ENCODE peak calls at places on chromosomes 1 and 21, in eight cellular contexts. One of them, this sample, is unnamed.

GRCh38 chr1:97632075-97632474 is 288.8 kb downstream of the DPYD start:
- DNase-seq in NCI-H345: peak; percentile 39
- DNase-seq in BE2C: peak; percentile 83
- DNase-seq in NCI-H510A: peak; percentile 63
- DNase-seq in anterior cingulate cortex: no peak
- DNase-seq in stimulated activated CD4-positive, alpha-beta T cell treated with anti-CD3 and anti-CD28 coated beads, Interleukin-2, amount 100 ng/mL, for 24 hours: no peak
- DNase-seq in substantia nigra: no peak
- DNase-seq in hippocampal formation: no peak
- DNase-seq in this sample: no peak

GRCh38 chr1:192463661-192464060 is 111.9 kb upstream of the RGS1 start:
- DNase-seq in NCI-H345: no peak
- DNase-seq in stimulated activated CD4-positive, alpha-beta T cell treated with anti-CD3 and anti-CD28 coated beads, Interleukin-2, amount 100 ng/mL, for 24 hours: no peak
- DNase-seq in anterior cingulate cortex: no peak
- DNase-seq in hippocampal formation: no peak
- DNase-seq in substantia nigra: no peak
- DNase-seq in NCI-H510A: no peak
- DNase-seq in BE2C: no peak
- DNase-seq in this sample: no peak

GRCh38 chr1:7954683-7955082 is 6.8 kb upstream of the PARK7 start:
- DNase-seq in NCI-H510A: no peak
- DNase-seq in NCI-H345: no peak
- DNase-seq in BE2C: no peak
- DNase-seq in substantia nigra: no peak
- DNase-seq in stimulated activated CD4-positive, alpha-beta T cell treated with anti-CD3 and anti-CD28 coated beads, Interleukin-2, amount 100 ng/mL, for 24 hours: no peak
- DNase-seq in hippocampal formation: no peak
- DNase-seq in anterior cingulate cortex: no peak
- DNase-seq in this sample: no peak

GRCh38 chr1:182672487-182672836 is 11.9 kb downstream of the RGS8 start:
- DNase-seq in BE2C: no peak
- DNase-seq in hippocampal formation: no peak
- DNase-seq in anterior cingulate cortex: no peak
- DNase-seq in substantia nigra: no peak
- DNase-seq in NCI-H345: no peak
- DNase-seq in NCI-H510A: no peak
- DNase-seq in stimulated activated CD4-positive, alpha-beta T cell treated with anti-CD3 and anti-CD28 coated beads, Interleukin-2, amount 100 ng/mL, for 24 hours: no peak
- DNase-seq in this sample: no peak

GRCh38 chr1:94949681-94950661 is 23.1 kb upstream of the CNN3 start:
- DNase-seq in stimulated activated CD4-positive, alpha-beta T cell treated with anti-CD3 and anti-CD28 coated beads, Interleukin-2, amount 100 ng/mL, for 24 hours: no peak
- DNase-seq in NCI-H510A: peak; percentile 63
- DNase-seq in substantia nigra: no peak
- DNase-seq in anterior cingulate cortex: no peak
- DNase-seq in hippocampal formation: no peak
- DNase-seq in BE2C: peak; percentile 59
- DNase-seq in NCI-H345: peak; percentile 84
- DNase-seq in this sample: peak; percentile 83

GRCh38 chr1:247962911-247963588 is 2.0 kb upstream of the OR2AK2 start:
- DNase-seq in substantia nigra: no peak
- DNase-seq in NCI-H510A: no peak
- DNase-seq in BE2C: no peak
- DNase-seq in hippocampal formation: no peak
- DNase-seq in stimulated activated CD4-positive, alpha-beta T cell treated with anti-CD3 and anti-CD28 coated beads, Interleukin-2, amount 100 ng/mL, for 24 hours: no peak
- DNase-seq in NCI-H345: no peak
- DNase-seq in anterior cingulate cortex: no peak
- DNase-seq in this sample: no peak

GRCh38 chr1:97907886-97908285 is 12.9 kb downstream of the DPYD start:
- DNase-seq in NCI-H345: no peak
- DNase-seq in NCI-H510A: no peak
- DNase-seq in substantia nigra: no peak
- DNase-seq in BE2C: no peak
- DNase-seq in hippocampal formation: no peak
- DNase-seq in anterior cingulate cortex: no peak
- DNase-seq in stimulated activated CD4-positive, alpha-beta T cell treated with anti-CD3 and anti-CD28 coated beads, Interleukin-2, amount 100 ng/mL, for 24 hours: no peak
- DNase-seq in this sample: no peak

GRCh38 chr1:58755468-58755872 is 28.4 kb downstream of the JUN start:
- DNase-seq in NCI-H510A: peak; percentile 17
- DNase-seq in substantia nigra: peak; percentile 46
- DNase-seq in anterior cingulate cortex: no peak
- DNase-seq in BE2C: peak; percentile 15
- DNase-seq in stimulated activated CD4-positive, alpha-beta T cell treated with anti-CD3 and anti-CD28 coated beads, Interleukin-2, amount 100 ng/mL, for 24 hours: peak; percentile 68
- DNase-seq in hippocampal formation: no peak
- DNase-seq in NCI-H345: no peak
- DNase-seq in this sample: peak; percentile 42

GRCh38 chr1:31441073-31441472 is 28.1 kb downstream of the SERINC2 start:
- DNase-seq in NCI-H345: no peak
- DNase-seq in hippocampal formation: no peak
- DNase-seq in NCI-H510A: no peak
- DNase-seq in anterior cingulate cortex: no peak
- DNase-seq in stimulated activated CD4-positive, alpha-beta T cell treated with anti-CD3 and anti-CD28 coated beads, Interleukin-2, amount 100 ng/mL, for 24 hours: no peak
- DNase-seq in substantia nigra: no peak
- DNase-seq in BE2C: no peak
- DNase-seq in this sample: no peak

GRCh38 chr1:173202430-173203145 is 4.5 kb downstream of the TNFSF4 start:
- DNase-seq in stimulated activated CD4-positive, alpha-beta T cell treated with anti-CD3 and anti-CD28 coated beads, Interleukin-2, amount 100 ng/mL, for 24 hours: no peak
- DNase-seq in BE2C: peak; percentile 42
- DNase-seq in NCI-H510A: no peak
- DNase-seq in anterior cingulate cortex: no peak
- DNase-seq in hippocampal formation: no peak
- DNase-seq in substantia nigra: no peak
- DNase-seq in NCI-H345: no peak
- DNase-seq in this sample: no peak

GRCh38 chr1:198651685-198652400 is 13.0 kb downstream of the PTPRC start:
- DNase-seq in NCI-H345: no peak
- DNase-seq in anterior cingulate cortex: no peak
- DNase-seq in stimulated activated CD4-positive, alpha-beta T cell treated with anti-CD3 and anti-CD28 coated beads, Interleukin-2, amount 100 ng/mL, for 24 hours: no peak
- DNase-seq in NCI-H510A: no peak
- DNase-seq in substantia nigra: no peak
- DNase-seq in hippocampal formation: no peak
- DNase-seq in BE2C: no peak
- DNase-seq in this sample: no peak

GRCh38 chr1:98929456-98929855 is 75.2 kb downstream of the PLPPR5 start:
- DNase-seq in NCI-H345: no peak
- DNase-seq in substantia nigra: no peak
- DNase-seq in BE2C: peak; percentile 30
- DNase-seq in stimulated activated CD4-positive, alpha-beta T cell treated with anti-CD3 and anti-CD28 coated beads, Interleukin-2, amount 100 ng/mL, for 24 hours: no peak
- DNase-seq in NCI-H510A: no peak
- DNase-seq in anterior cingulate cortex: no peak
- DNase-seq in hippocampal formation: no peak
- DNase-seq in this sample: no peak

GRCh38 chr1:209630383-209631219 is 21.6 kb downstream of the LAMB3 start:
- DNase-seq in hippocampal formation: no peak
- DNase-seq in anterior cingulate cortex: no peak
- DNase-seq in substantia nigra: no peak
- DNase-seq in BE2C: no peak
- DNase-seq in stimulated activated CD4-positive, alpha-beta T cell treated with anti-CD3 and anti-CD28 coated beads, Interleukin-2, amount 100 ng/mL, for 24 hours: no peak
- DNase-seq in NCI-H510A: no peak
- DNase-seq in NCI-H345: no peak
- DNase-seq in this sample: no peak

GRCh38 chr1:210741564-210741963 is 392.4 kb downstream of the KCNH1 start:
- DNase-seq in NCI-H510A: no peak
- DNase-seq in anterior cingulate cortex: no peak
- DNase-seq in BE2C: no peak
- DNase-seq in NCI-H345: no peak
- DNase-seq in hippocampal formation: no peak
- DNase-seq in stimulated activated CD4-positive, alpha-beta T cell treated with anti-CD3 and anti-CD28 coated beads, Interleukin-2, amount 100 ng/mL, for 24 hours: no peak
- DNase-seq in substantia nigra: no peak
- DNase-seq in this sample: peak; percentile 18

GRCh38 chr1:169081503-169082123 is 24.9 kb upstream of the ATP1B1 start:
- DNase-seq in BE2C: no peak
- DNase-seq in NCI-H345: no peak
- DNase-seq in NCI-H510A: no peak
- DNase-seq in hippocampal formation: no peak
- DNase-seq in substantia nigra: no peak
- DNase-seq in stimulated activated CD4-positive, alpha-beta T cell treated with anti-CD3 and anti-CD28 coated beads, Interleukin-2, amount 100 ng/mL, for 24 hours: no peak
- DNase-seq in anterior cingulate cortex: no peak
- DNase-seq in this sample: no peak

GRCh38 chr1:226586650-226587443 is 38.3 kb downstream of the STUM start:
- DNase-seq in stimulated activated CD4-positive, alpha-beta T cell treated with anti-CD3 and anti-CD28 coated beads, Interleukin-2, amount 100 ng/mL, for 24 hours: no peak
- DNase-seq in hippocampal formation: no peak
- DNase-seq in BE2C: no peak
- DNase-seq in anterior cingulate cortex: no peak
- DNase-seq in substantia nigra: no peak
- DNase-seq in NCI-H345: no peak
- DNase-seq in NCI-H510A: no peak
- DNase-seq in this sample: no peak

GRCh38 chr1:203823306-203823705 is 27.9 kb downstream of the ZBED6 start:
- DNase-seq in anterior cingulate cortex: no peak
- DNase-seq in hippocampal formation: no peak
- DNase-seq in substantia nigra: no peak
- DNase-seq in NCI-H510A: no peak
- DNase-seq in NCI-H345: no peak
- DNase-seq in BE2C: no peak
- DNase-seq in stimulated activated CD4-positive, alpha-beta T cell treated with anti-CD3 and anti-CD28 coated beads, Interleukin-2, amount 100 ng/mL, for 24 hours: no peak
- DNase-seq in this sample: no peak

GRCh38 chr1:95572962-95573361 is 339.0 kb downstream of the RWDD3 start:
- DNase-seq in BE2C: no peak
- DNase-seq in NCI-H510A: no peak
- DNase-seq in NCI-H345: no peak
- DNase-seq in hippocampal formation: no peak
- DNase-seq in stimulated activated CD4-positive, alpha-beta T cell treated with anti-CD3 and anti-CD28 coated beads, Interleukin-2, amount 100 ng/mL, for 24 hours: no peak
- DNase-seq in anterior cingulate cortex: no peak
- DNase-seq in substantia nigra: no peak
- DNase-seq in this sample: no peak

GRCh38 chr1:178531897-178532296 is 19.0 kb downstream of the TEX35 start:
- DNase-seq in NCI-H510A: no peak
- DNase-seq in BE2C: no peak
- DNase-seq in substantia nigra: no peak
- DNase-seq in anterior cingulate cortex: no peak
- DNase-seq in stimulated activated CD4-positive, alpha-beta T cell treated with anti-CD3 and anti-CD28 coated beads, Interleukin-2, amount 100 ng/mL, for 24 hours: no peak
- DNase-seq in hippocampal formation: no peak
- DNase-seq in NCI-H345: peak; percentile 82
- DNase-seq in this sample: no peak

GRCh38 chr21:39164523-39164922 is 18.7 kb downstream of the PSMG1 start:
- DNase-seq in substantia nigra: no peak
- DNase-seq in hippocampal formation: no peak
- DNase-seq in NCI-H345: no peak
- DNase-seq in anterior cingulate cortex: no peak
- DNase-seq in stimulated activated CD4-positive, alpha-beta T cell treated with anti-CD3 and anti-CD28 coated beads, Interleukin-2, amount 100 ng/mL, for 24 hours: no peak
- DNase-seq in BE2C: no peak
- DNase-seq in NCI-H510A: no peak
- DNase-seq in this sample: no peak

GRCh38 chr1:154896811-154897286 is 26.8 kb upstream of the KCNN3 start:
- DNase-seq in hippocampal formation: no peak
- DNase-seq in BE2C: no peak
- DNase-seq in anterior cingulate cortex: peak; percentile 25
- DNase-seq in NCI-H510A: no peak
- DNase-seq in substantia nigra: peak; percentile 17
- DNase-seq in NCI-H345: no peak
- DNase-seq in stimulated activated CD4-positive, alpha-beta T cell treated with anti-CD3 and anti-CD28 coated beads, Interleukin-2, amount 100 ng/mL, for 24 hours: no peak
- DNase-seq in this sample: no peak

GRCh38 chr1:203129501-203130231 is 2.1 kb downstream of the ADORA1 start:
- DNase-seq in anterior cingulate cortex: peak; percentile 83
- DNase-seq in BE2C: peak; percentile 65
- DNase-seq in substantia nigra: peak; percentile 89
- DNase-seq in hippocampal formation: peak; percentile 92
- DNase-seq in stimulated activated CD4-positive, alpha-beta T cell treated with anti-CD3 and anti-CD28 coated beads, Interleukin-2, amount 100 ng/mL, for 24 hours: no peak
- DNase-seq in NCI-H345: peak; percentile 23
- DNase-seq in NCI-H510A: no peak
- DNase-seq in this sample: no peak

GRCh38 chr21:26116456-26117011 is 54.0 kb downstream of the APP start:
- DNase-seq in hippocampal formation: no peak
- DNase-seq in NCI-H510A: no peak
- DNase-seq in substantia nigra: no peak
- DNase-seq in BE2C: no peak
- DNase-seq in stimulated activated CD4-positive, alpha-beta T cell treated with anti-CD3 and anti-CD28 coated beads, Interleukin-2, amount 100 ng/mL, for 24 hours: no peak
- DNase-seq in anterior cingulate cortex: peak; percentile 23
- DNase-seq in NCI-H345: no peak
- DNase-seq in this sample: no peak

GRCh38 chr1:199226163-199226562 is 587.3 kb downstream of the PTPRC start:
- DNase-seq in substantia nigra: no peak
- DNase-seq in anterior cingulate cortex: no peak
- DNase-seq in NCI-H510A: no peak
- DNase-seq in stimulated activated CD4-positive, alpha-beta T cell treated with anti-CD3 and anti-CD28 coated beads, Interleukin-2, amount 100 ng/mL, for 24 hours: no peak
- DNase-seq in BE2C: no peak
- DNase-seq in NCI-H345: no peak
- DNase-seq in hippocampal formation: no peak
- DNase-seq in this sample: no peak

This sample was measured in NCI-H2107.